ENCODE peak calls at places on chromosomes 13 and 19, in ten cellular contexts. K is lung, A is right atrium auricular region, B is fibroblast of lung, M is activated B cell treated with CpG ODN at 0.5 μM for 24 hours, Q is prostate gland, S is foreskin fibroblast, T is testis, U is heart right ventricle, O is dorsolateral prefrontal cortex. F is an unnamed sample.

GRCh38 chr13:36453518-36453917 is 21.2 kb downstream of the CCNA1 start:
- DNase-seq in K (no peak), A (no peak), B (peak; percentile 20), M (no peak), Q (no peak), S (peak; percentile 32), T (no peak), U (no peak), O (no peak), F (no peak)

GRCh38 chr13:53783466-53783865 is 754.9 kb downstream of the OLFM4 start:
- DNase-seq in K (no peak), A (no peak), B (no peak), M (no peak), Q (no peak), S (no peak), T (no peak), U (no peak), O (no peak), F (no peak)

GRCh38 chr19:37932985-37933953 is 26.3 kb downstream of the SIPA1L3 start:
- DNase-seq in K (no peak), A (no peak), B (peak; percentile 71), M (no peak), Q (no peak), S (peak; percentile 72), T (no peak), U (no peak), O (no peak), F (no peak)

GRCh38 chr19:35135389-35135909 is 590 bp upstream of the LGI4 start:
- DNase-seq in K (peak; percentile 73), A (peak; percentile 78), B (peak; percentile 45), M (peak; percentile 63), Q (peak; percentile 80), S (peak; percentile 81), T (peak; percentile 81), U (peak; percentile 80), O (peak; percentile 85), F (no peak)

GRCh38 chr13:109840201-109840892 is 54.0 kb upstream of the IRS2 start:
- DNase-seq in K (no peak), A (no peak), B (peak; percentile 81), M (no peak), Q (no peak), S (peak; percentile 85), T (no peak), U (no peak), O (no peak), F (no peak)

GRCh38 chr19:3649888-3650287 is 23.3 kb upstream of the CACTIN start:
- DNase-seq in K (no peak), A (no peak), B (no peak), M (no peak), Q (no peak), S (no peak), T (no peak), U (no peak), O (no peak), F (no peak)

GRCh38 chr19:6318772-6319171 is 14.6 kb downstream of the ACER1 start:
- DNase-seq in K (no peak), A (no peak), B (peak; percentile 41), M (no peak), Q (no peak), S (peak; percentile 15), T (no peak), U (no peak), O (no peak), F (no peak)

GRCh38 chr19:1009976-1010538 is 9.8 kb downstream of the GRIN3B start:
- DNase-seq in K (no peak), A (no peak), B (no peak), M (no peak), Q (no peak), S (no peak), T (no peak), U (no peak), O (no peak), F (no peak)

GRCh38 chr13:40509876-40510275 is 156.6 kb downstream of the FOXO1 start:
- DNase-seq in K (no peak), A (no peak), B (no peak), M (no peak), Q (no peak), S (no peak), T (no peak), U (no peak), O (no peak), F (no peak)

GRCh38 chr13:74770361-74770760 is 636.2 kb upstream of the KLF12 start:
- DNase-seq in K (no peak), A (no peak), B (peak; percentile 94), M (no peak), Q (no peak), S (peak; percentile 91), T (no peak), U (no peak), O (no peak), F (peak; percentile 61)

GRCh38 chr19:55206664-55207500 is 2.4 kb downstream of the PTPRH start:
- DNase-seq in K (peak; percentile 72), A (peak; percentile 89), B (peak; percentile 85), M (no peak), Q (no peak), S (peak; percentile 99), T (peak; percentile 85), U (peak; percentile 84), O (peak; percentile 51), F (peak; percentile 62)

GRCh38 chr13:30607908-30608307 is 9.8 kb upstream of the USPL1 start:
- DNase-seq in K (peak; percentile 55), A (no peak), B (peak; percentile 4), M (peak; percentile 27), Q (no peak), S (no peak), T (no peak), U (no peak), O (no peak), F (no peak)

GRCh38 chr13:97928306-97928705 is 25.2 kb upstream of the IPO5 start:
- DNase-seq in K (no peak), A (no peak), B (no peak), M (no peak), Q (no peak), S (no peak), T (no peak), U (no peak), O (no peak), F (no peak)

GRCh38 chr13:30868806-30869470 is 37.1 kb upstream of the MEDAG start:
- DNase-seq in K (no peak), A (no peak), B (peak; percentile 68), M (no peak), Q (no peak), S (peak; percentile 42), T (no peak), U (no peak), O (no peak), F (no peak)

GRCh38 chr13:48580886-48581285 is 48.0 kb upstream of the RCBTB2 start:
- DNase-seq in K (no peak), A (no peak), B (no peak), M (no peak), Q (no peak), S (no peak), T (no peak), U (no peak), O (no peak), F (no peak)

DNA sequence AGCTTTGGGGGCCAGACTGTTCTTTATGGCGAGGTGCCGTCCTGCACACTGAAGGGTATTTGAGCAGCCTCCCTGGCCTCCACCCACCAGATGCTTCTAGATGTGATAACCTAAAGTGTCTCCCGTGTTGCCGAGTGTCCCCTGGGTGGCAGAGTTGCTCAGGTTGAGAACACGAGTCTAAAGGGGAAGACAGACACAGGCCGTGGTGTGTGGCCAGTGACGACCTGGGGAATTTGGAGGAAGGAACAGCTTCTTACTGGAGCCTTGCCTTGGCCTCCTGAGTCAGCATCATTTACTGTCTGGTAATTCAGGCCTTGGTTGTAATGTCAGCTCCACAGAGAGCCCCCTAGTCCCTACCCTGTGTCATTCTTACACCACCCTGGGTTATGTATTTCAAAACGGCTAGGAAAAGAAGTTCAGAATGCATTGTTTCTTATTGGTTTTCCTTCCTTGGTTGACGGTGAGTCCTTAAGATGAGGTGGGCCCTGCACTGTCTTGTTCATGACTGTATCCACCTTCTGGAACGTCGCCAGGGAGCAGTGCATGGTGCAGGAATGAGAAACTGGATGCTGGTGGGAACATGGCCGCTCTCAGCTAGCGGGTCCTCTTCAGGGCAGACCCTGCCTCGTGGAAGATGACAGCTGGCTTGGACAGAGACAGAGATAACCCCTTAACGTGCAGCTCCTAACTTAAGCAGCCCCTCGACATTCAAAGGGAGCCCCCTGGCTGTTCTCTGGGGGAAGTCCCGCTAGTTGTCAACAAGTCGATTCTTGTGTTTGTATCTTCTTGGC is 7.1 kb downstream of the SIN3B start:
- DNase-seq in K (no peak), A (no peak), B (peak; percentile 32), M (peak; percentile 29), Q (peak; percentile 30), S (peak; percentile 48), T (peak; percentile 81), U (no peak), O (no peak), F (no peak)
- TF ChIP-seq CTCF in K (no peak), A (no peak), B (peak; percentile 30), M (no peak), Q (peak; percentile 19), S (no peak), T (no peak), U (no peak), O (no peak), F (peak; percentile 6)

DNA sequence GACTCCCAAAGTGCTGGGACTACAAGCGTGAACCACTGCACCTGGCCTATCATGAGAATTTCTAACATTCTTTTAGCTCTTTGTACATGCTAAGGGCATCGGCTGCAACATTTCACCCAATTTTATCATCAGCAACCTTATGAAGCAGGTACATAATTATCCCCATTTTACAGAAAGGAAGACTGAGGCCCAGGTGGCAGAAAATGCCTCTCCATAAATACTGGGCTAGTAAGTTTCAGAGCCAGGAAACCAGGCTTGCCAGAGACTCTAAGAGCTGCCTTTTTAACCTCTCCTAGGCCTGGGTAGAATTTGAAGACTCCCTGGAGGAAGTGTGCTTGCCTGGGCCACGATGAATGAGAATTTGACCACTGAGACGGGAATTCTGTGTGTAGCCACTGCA is 2.2 kb downstream of the ERCC2 start:
- DNase-seq in K (no peak), A (no peak), B (no peak), M (no peak), Q (no peak), S (no peak), T (no peak), U (no peak), O (no peak), F (no peak)
- TF ChIP-seq CTCF in K (no peak), A (no peak), B (no peak), M (no peak), Q (no peak), S (no peak), T (no peak), U (no peak), O (no peak), F (no peak)

GRCh38 chr19:29690842-29691241 is 24.2 kb downstream of the C19orf12 start:
- DNase-seq in K (no peak), A (no peak), B (peak; percentile 34), M (no peak), Q (no peak), S (peak; percentile 68), T (no peak), U (no peak), O (no peak), F (no peak)
- TF ChIP-seq CTCF in K (peak; percentile 15), A (no peak), B (peak; percentile 34), M (no peak), Q (peak; percentile 46), S (peak; percentile 4), T (no peak), U (peak; percentile 28), O (peak; percentile 37), F (peak; percentile 6)

GRCh38 chr13:55302568-55302967 is 1838.2 kb upstream of the PRR20A start:
- DNase-seq in K (no peak), A (no peak), B (no peak), M (no peak), Q (no peak), S (no peak), T (no peak), U (no peak), O (no peak), F (no peak)

GRCh38 chr13:55298201-55298600 is 1842.5 kb upstream of the PRR20A start:
- DNase-seq in K (no peak), A (no peak), B (no peak), M (no peak), Q (no peak), S (no peak), T (no peak), U (no peak), O (no peak), F (no peak)
- TF ChIP-seq CTCF in K (no peak), A (no peak), B (no peak), M (no peak), Q (no peak), S (no peak), T (no peak), U (no peak), O (no peak), F (no peak)

F was measured in AG09319.